ENCODE peak calls at places on chromosome 13, in seven cellular contexts. One of them, this sample, is unnamed.

GRCh38 chr13:110396913-110397379 is 89.9 kb downstream of the COL4A2 start:
- DNase-seq in PC-3: peak
- DNase-seq in nephron progenitor cell: no peak
- DNase-seq in neural progenitor cell: no peak
- DNase-seq in fibroblast of villous mesenchyme: peak
- DNase-seq in psoas muscle: peak
- DNase-seq in tibial artery: peak
- DNase-seq in this sample: peak

GRCh38 chr13:46804391-46804815 is 7.4 kb upstream of the ESD start:
- DNase-seq in PC-3: peak
- DNase-seq in psoas muscle: no peak
- DNase-seq in neural progenitor cell: no peak
- DNase-seq in nephron progenitor cell: no peak
- DNase-seq in fibroblast of villous mesenchyme: peak
- DNase-seq in tibial artery: no peak
- DNase-seq in this sample: no peak

GRCh38 chr13:80707000-80707983 is 366.4 kb upstream of the SPRY2 start:
- DNase-seq in nephron progenitor cell: no peak
- DNase-seq in fibroblast of villous mesenchyme: no peak
- DNase-seq in PC-3: no peak
- DNase-seq in tibial artery: no peak
- DNase-seq in psoas muscle: no peak
- DNase-seq in neural progenitor cell: no peak
- DNase-seq in this sample: no peak

GRCh38 chr13:74406439-74406838 is 272.2 kb upstream of the KLF12 start:
- DNase-seq in tibial artery: no peak
- DNase-seq in psoas muscle: no peak
- DNase-seq in fibroblast of villous mesenchyme: no peak
- DNase-seq in neural progenitor cell: no peak
- DNase-seq in nephron progenitor cell: no peak
- DNase-seq in PC-3: no peak
- DNase-seq in this sample: no peak

GRCh38 chr13:58955546-58956385 is 1208.0 kb downstream of the DIAPH3 start:
- DNase-seq in nephron progenitor cell: no peak
- DNase-seq in fibroblast of villous mesenchyme: no peak
- DNase-seq in PC-3: no peak
- DNase-seq in tibial artery: no peak
- DNase-seq in neural progenitor cell: no peak
- DNase-seq in psoas muscle: no peak
- DNase-seq in this sample: no peak

GRCh38 chr13:24746618-24747247 is 17.2 kb upstream of the RNF17 start:
- DNase-seq in fibroblast of villous mesenchyme: peak
- DNase-seq in tibial artery: no peak
- DNase-seq in neural progenitor cell: peak
- DNase-seq in PC-3: no peak
- DNase-seq in psoas muscle: no peak
- DNase-seq in nephron progenitor cell: peak
- DNase-seq in this sample: no peak

GRCh38 chr13:85212692-85213091 is 586.5 kb downstream of the SLITRK6 start:
- DNase-seq in PC-3: no peak
- DNase-seq in tibial artery: no peak
- DNase-seq in fibroblast of villous mesenchyme: no peak
- DNase-seq in psoas muscle: no peak
- DNase-seq in neural progenitor cell: no peak
- DNase-seq in nephron progenitor cell: no peak
- DNase-seq in this sample: no peak

GRCh38 chr13:51849145-51850101 is 4.4 kb upstream of the TMEM272 start:
- DNase-seq in PC-3: peak
- DNase-seq in nephron progenitor cell: peak
- DNase-seq in psoas muscle: no peak
- DNase-seq in tibial artery: no peak
- DNase-seq in neural progenitor cell: peak
- DNase-seq in fibroblast of villous mesenchyme: peak
- DNase-seq in this sample: no peak

GRCh38 chr13:99506632-99507031 is 5.4 kb downstream of the TM9SF2 start:
- DNase-seq in PC-3: no peak
- DNase-seq in fibroblast of villous mesenchyme: no peak
- DNase-seq in tibial artery: no peak
- DNase-seq in neural progenitor cell: no peak
- DNase-seq in nephron progenitor cell: no peak
- DNase-seq in psoas muscle: no peak
- DNase-seq in this sample: no peak

GRCh38 chr13:26867451-26868067 is 107.0 kb upstream of the GPR12 start:
- DNase-seq in PC-3: peak
- DNase-seq in neural progenitor cell: peak
- DNase-seq in tibial artery: no peak
- DNase-seq in fibroblast of villous mesenchyme: peak
- DNase-seq in nephron progenitor cell: peak
- DNase-seq in psoas muscle: no peak
- DNase-seq in this sample: no peak

GRCh38 chr13:110448230-110448629 is 113.3 kb downstream of the RAB20 start:
- DNase-seq in psoas muscle: no peak
- DNase-seq in tibial artery: no peak
- DNase-seq in PC-3: peak
- DNase-seq in fibroblast of villous mesenchyme: peak
- DNase-seq in neural progenitor cell: no peak
- DNase-seq in nephron progenitor cell: no peak
- DNase-seq in this sample: peak

GRCh38 chr13:102091231-102091630 is 310.6 kb downstream of the FGF14 start:
- DNase-seq in PC-3: peak
- DNase-seq in fibroblast of villous mesenchyme: no peak
- DNase-seq in nephron progenitor cell: no peak
- DNase-seq in tibial artery: no peak
- DNase-seq in neural progenitor cell: peak
- DNase-seq in psoas muscle: no peak
- DNase-seq in this sample: no peak
- TF ChIP-seq CTCF in PC-3: peak
- TF ChIP-seq CTCF in fibroblast of villous mesenchyme: peak
- TF ChIP-seq CTCF in nephron progenitor cell: no peak
- TF ChIP-seq CTCF in tibial artery: no peak
- TF ChIP-seq CTCF in neural progenitor cell: peak
- TF ChIP-seq CTCF in psoas muscle: no peak
- TF ChIP-seq CTCF in this sample: no peak

DNA sequence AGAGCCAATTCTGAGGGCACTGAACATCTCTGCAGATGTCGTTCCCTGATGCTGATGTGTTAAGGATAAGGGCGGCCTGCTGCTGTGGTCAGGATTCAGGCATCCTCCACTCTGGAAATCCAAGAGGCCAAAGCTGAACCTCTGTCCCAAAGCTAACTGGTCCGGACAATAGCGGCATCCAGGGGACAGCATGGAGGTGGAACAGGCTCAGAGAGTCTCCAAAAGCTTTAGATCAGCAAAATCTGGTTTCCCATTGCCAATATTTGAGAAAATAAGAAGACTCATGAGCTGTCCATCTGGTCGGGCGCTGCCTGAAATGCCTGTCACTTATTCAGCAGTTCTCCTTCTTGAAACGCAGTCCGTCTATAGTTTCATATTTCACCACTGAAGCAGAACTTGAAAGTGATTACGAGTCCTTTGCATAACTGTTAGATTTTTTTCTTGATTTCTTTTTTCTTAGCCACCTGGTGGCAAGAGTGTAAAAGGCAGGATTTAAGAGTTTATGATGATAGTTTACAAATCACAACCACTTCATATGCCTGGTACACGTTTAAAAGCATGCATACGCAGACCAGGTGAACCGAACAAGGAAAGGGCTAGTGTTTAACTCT is 45.9 kb downstream of the GGACT start:
- DNase-seq in tibial artery: no peak
- DNase-seq in psoas muscle: no peak
- DNase-seq in PC-3: peak
- DNase-seq in neural progenitor cell: no peak
- DNase-seq in fibroblast of villous mesenchyme: peak
- DNase-seq in nephron progenitor cell: no peak
- DNase-seq in this sample: peak
- TF ChIP-seq CTCF in tibial artery: peak
- TF ChIP-seq CTCF in psoas muscle: peak
- TF ChIP-seq CTCF in PC-3: peak
- TF ChIP-seq CTCF in neural progenitor cell: peak
- TF ChIP-seq CTCF in fibroblast of villous mesenchyme: peak
- TF ChIP-seq CTCF in nephron progenitor cell: peak
- TF ChIP-seq CTCF in this sample: no peak

GRCh38 chr13:28530729-28531194 is 35.8 kb upstream of the FLT1 start:
- DNase-seq in nephron progenitor cell: no peak
- DNase-seq in tibial artery: no peak
- DNase-seq in psoas muscle: no peak
- DNase-seq in fibroblast of villous mesenchyme: no peak
- DNase-seq in PC-3: peak
- DNase-seq in neural progenitor cell: no peak
- DNase-seq in this sample: no peak
- TF ChIP-seq CTCF in nephron progenitor cell: no peak
- TF ChIP-seq CTCF in tibial artery: no peak
- TF ChIP-seq CTCF in psoas muscle: no peak
- TF ChIP-seq CTCF in fibroblast of villous mesenchyme: peak
- TF ChIP-seq CTCF in PC-3: no peak
- TF ChIP-seq CTCF in neural progenitor cell: no peak
- TF ChIP-seq CTCF in this sample: no peak

GRCh38 chr13:30898070-30898469 is 8.0 kb upstream of the MEDAG start:
- DNase-seq in neural progenitor cell: no peak
- DNase-seq in nephron progenitor cell: no peak
- DNase-seq in tibial artery: no peak
- DNase-seq in fibroblast of villous mesenchyme: no peak
- DNase-seq in PC-3: no peak
- DNase-seq in psoas muscle: no peak
- DNase-seq in this sample: no peak

GRCh38 chr13:30895773-30896172 is 10.3 kb upstream of the MEDAG start:
- DNase-seq in neural progenitor cell: peak
- DNase-seq in PC-3: no peak
- DNase-seq in nephron progenitor cell: no peak
- DNase-seq in tibial artery: peak
- DNase-seq in psoas muscle: peak
- DNase-seq in fibroblast of villous mesenchyme: peak
- DNase-seq in this sample: peak

GRCh38 chr13:30898721-30899188 is 7.3 kb upstream of the MEDAG start:
- DNase-seq in tibial artery: peak
- DNase-seq in fibroblast of villous mesenchyme: peak
- DNase-seq in nephron progenitor cell: no peak
- DNase-seq in neural progenitor cell: no peak
- DNase-seq in psoas muscle: peak
- DNase-seq in PC-3: peak
- DNase-seq in this sample: peak

GRCh38 chr13:30889196-30889690 is 16.8 kb upstream of the MEDAG start:
- DNase-seq in tibial artery: no peak
- DNase-seq in neural progenitor cell: no peak
- DNase-seq in nephron progenitor cell: no peak
- DNase-seq in fibroblast of villous mesenchyme: no peak
- DNase-seq in psoas muscle: no peak
- DNase-seq in PC-3: no peak
- DNase-seq in this sample: no peak

DNA sequence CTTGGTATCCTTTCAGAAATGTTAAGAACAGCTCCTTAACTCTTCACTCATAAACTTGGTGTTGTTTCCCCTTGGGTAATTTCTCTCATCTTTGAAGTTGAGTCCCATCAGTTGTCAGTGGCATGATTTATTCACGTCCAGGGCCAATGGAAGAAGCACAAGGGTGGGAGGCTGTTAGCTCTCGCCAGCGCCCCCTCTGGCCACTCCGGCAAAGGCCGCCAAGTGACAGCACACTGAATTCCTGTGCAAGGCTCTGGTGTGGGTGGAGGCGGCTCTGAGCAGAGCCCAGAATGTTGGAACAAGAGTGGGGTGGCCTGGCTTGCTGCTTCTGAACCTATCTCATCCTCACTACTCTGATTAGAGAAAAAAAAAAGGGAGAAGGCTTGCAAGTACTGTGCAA is 13.1 kb upstream of the MEDAG start:
- DNase-seq in nephron progenitor cell: peak
- DNase-seq in tibial artery: peak
- DNase-seq in PC-3: peak
- DNase-seq in fibroblast of villous mesenchyme: peak
- DNase-seq in psoas muscle: peak
- DNase-seq in neural progenitor cell: peak
- DNase-seq in this sample: peak
- TF ChIP-seq CTCF in nephron progenitor cell: peak
- TF ChIP-seq CTCF in tibial artery: peak
- TF ChIP-seq CTCF in PC-3: peak
- TF ChIP-seq CTCF in fibroblast of villous mesenchyme: peak
- TF ChIP-seq CTCF in psoas muscle: peak
- TF ChIP-seq CTCF in neural progenitor cell: peak
- TF ChIP-seq CTCF in this sample: no peak

DNA sequence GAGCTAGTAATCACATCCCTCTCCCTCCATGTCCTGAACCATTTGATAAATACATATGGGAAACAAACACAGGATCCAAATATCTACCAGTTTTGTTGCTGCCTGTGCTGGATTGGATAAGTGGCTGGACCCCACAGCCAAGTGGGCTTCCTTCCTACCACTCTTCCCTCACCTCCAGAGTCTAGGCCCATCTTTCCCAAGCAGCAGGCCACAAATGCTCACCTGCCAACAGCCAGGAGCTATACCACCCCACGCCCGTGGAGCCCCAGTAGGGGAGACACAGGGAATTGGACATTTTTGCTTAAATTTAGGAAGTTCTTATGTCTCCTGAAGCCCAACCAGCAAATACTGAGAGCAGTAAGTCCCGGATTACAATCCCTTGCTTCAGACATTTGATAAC is 55.8 kb downstream of the HSPH1 start:
- DNase-seq in nephron progenitor cell: no peak
- DNase-seq in PC-3: no peak
- DNase-seq in fibroblast of villous mesenchyme: no peak
- DNase-seq in psoas muscle: no peak
- DNase-seq in tibial artery: no peak
- DNase-seq in neural progenitor cell: no peak
- DNase-seq in this sample: peak
- TF ChIP-seq CTCF in nephron progenitor cell: no peak
- TF ChIP-seq CTCF in PC-3: no peak
- TF ChIP-seq CTCF in fibroblast of villous mesenchyme: no peak
- TF ChIP-seq CTCF in psoas muscle: no peak
- TF ChIP-seq CTCF in tibial artery: no peak
- TF ChIP-seq CTCF in neural progenitor cell: no peak
- TF ChIP-seq CTCF in this sample: no peak

DNA sequence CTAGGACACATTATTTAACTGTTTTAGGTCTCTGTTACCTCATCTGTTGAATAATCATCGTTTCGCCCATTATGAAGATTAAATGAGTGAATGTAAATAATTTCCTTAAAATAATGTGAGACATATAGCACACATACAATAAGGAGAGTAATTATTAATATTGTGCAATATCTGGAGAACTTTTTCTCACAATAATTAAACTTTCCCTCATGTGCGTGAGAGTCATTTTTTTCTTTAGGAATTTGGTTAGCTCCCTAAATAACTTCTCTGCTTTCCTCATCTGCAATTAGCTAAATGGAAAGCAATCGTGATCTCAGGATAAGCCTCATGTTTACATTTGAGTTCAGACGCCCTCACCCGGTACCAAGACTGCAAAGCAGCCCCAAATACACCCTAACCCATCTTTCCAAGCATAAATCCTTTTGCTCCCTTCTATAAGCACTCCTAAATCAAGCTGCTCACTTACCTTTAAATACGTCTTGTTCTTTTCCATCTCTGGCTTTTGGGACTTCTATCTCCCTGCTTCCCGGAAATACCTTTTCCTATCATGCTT is 78.8 kb downstream of the MZT1 start:
- DNase-seq in PC-3: peak
- DNase-seq in psoas muscle: no peak
- DNase-seq in nephron progenitor cell: no peak
- DNase-seq in fibroblast of villous mesenchyme: peak
- DNase-seq in tibial artery: no peak
- DNase-seq in neural progenitor cell: peak
- DNase-seq in this sample: no peak
- TF ChIP-seq CTCF in PC-3: peak
- TF ChIP-seq CTCF in psoas muscle: no peak
- TF ChIP-seq CTCF in nephron progenitor cell: no peak
- TF ChIP-seq CTCF in fibroblast of villous mesenchyme: peak
- TF ChIP-seq CTCF in tibial artery: no peak
- TF ChIP-seq CTCF in neural progenitor cell: peak
- TF ChIP-seq CTCF in this sample: no peak

GRCh38 chr13:66714795-66715194 is 515.3 kb downstream of the PCDH9 start:
- DNase-seq in nephron progenitor cell: no peak
- DNase-seq in psoas muscle: no peak
- DNase-seq in tibial artery: no peak
- DNase-seq in PC-3: peak
- DNase-seq in neural progenitor cell: no peak
- DNase-seq in fibroblast of villous mesenchyme: no peak
- DNase-seq in this sample: no peak
- TF ChIP-seq CTCF in nephron progenitor cell: no peak
- TF ChIP-seq CTCF in psoas muscle: no peak
- TF ChIP-seq CTCF in tibial artery: no peak
- TF ChIP-seq CTCF in PC-3: peak
- TF ChIP-seq CTCF in neural progenitor cell: peak
- TF ChIP-seq CTCF in fibroblast of villous mesenchyme: no peak
- TF ChIP-seq CTCF in this sample: no peak